ENCODE peak calls at places on chromosomes 11 and 22, in ten cellular contexts. K, Z, B, H, X, Q, I, J, U and V are unnamed samples.

GRCh38 chr11:68968306-68969255 is 12.2 kb downstream of the MRGPRD start:
- DNase-seq in J (no peak), B (no peak), Q (peak), I (peak), H (no peak), K (no peak), Z (no peak), U (no peak), X (no peak), V (no peak)

GRCh38 chr11:20518323-20518834 is 81.0 kb upstream of the SLC6A5 start:
- DNase-seq in B (no peak), K (no peak), Q (no peak), J (no peak), U (no peak), Z (no peak), H (no peak), I (no peak), X (no peak), V (no peak)

GRCh38 chr22:44085743-44086741 is 61.9 kb downstream of the PARVB start:
- DNase-seq in Z (peak), Q (peak), H (no peak), U (peak), J (peak), B (peak), I (no peak), K (peak), X (peak), V (no peak)

GRCh38 chr11:65169164-65169641 is 830 bp upstream of the SPDYC start:
- DNase-seq in B (no peak), I (no peak), Q (no peak), Z (no peak), U (peak), X (no peak), J (no peak), K (no peak), H (no peak), V (no peak)

GRCh38 chr11:119635776-119636175 is 93.2 kb downstream of the NECTIN1 start:
- DNase-seq in K (no peak), H (no peak), J (no peak), X (no peak), Z (no peak), B (no peak), U (no peak), Q (no peak), I (no peak), V (no peak)

GRCh38 chr11:69562302-69562701 is 78.7 kb upstream of the CCND1 start:
- DNase-seq in U (no peak), H (no peak), J (no peak), Z (no peak), X (no peak), Q (no peak), K (no peak), I (no peak), B (no peak), V (no peak)

GRCh38 chr11:6995703-6996102 is 24.4 kb downstream of the ZNF214 start:
- DNase-seq in Q (no peak), Z (no peak), I (no peak), X (no peak), B (no peak), J (no peak), K (no peak), U (no peak), H (no peak), V (no peak)

GRCh38 chr11:72813740-72814138 is 472 bp upstream of the ATG16L2 start:
- DNase-seq in Z (peak), X (peak), K (no peak), H (no peak), Q (no peak), U (peak), I (peak), J (peak), B (peak), V (no peak)

GRCh38 chr11:26820739-26821138 is 98.9 kb upstream of the SLC5A12 start:
- DNase-seq in H (peak), I (no peak), X (no peak), Q (no peak), K (peak), Z (no peak), B (no peak), J (no peak), U (peak), V (peak)

GRCh38 chr22:35688913-35689675 is 28.6 kb upstream of the APOL5 start:
- DNase-seq in Q (no peak), K (no peak), U (no peak), B (no peak), I (no peak), J (no peak), Z (no peak), X (no peak), H (no peak), V (no peak)

GRCh38 chr11:35166369-35167360 is 27.7 kb downstream of the CD44 start:
- DNase-seq in B (no peak), Q (no peak), X (no peak), H (no peak), J (no peak), K (peak), Z (no peak), U (peak), I (no peak), V (peak)

GRCh38 chr22:19822301-19823117 is 32.2 kb downstream of the GNB1L start:
- DNase-seq in Q (no peak), U (no peak), Z (no peak), B (no peak), K (no peak), H (no peak), X (no peak), I (peak), J (no peak), V (no peak)

GRCh38 chr22:37211853-37212173 is 464 bp downstream of the SSTR3 start:
- DNase-seq in I (peak), J (no peak), K (no peak), Z (no peak), X (no peak), B (no peak), Q (no peak), H (no peak), U (no peak), V (no peak)

GRCh38 chr22:22085702-22086500 is 103.3 kb upstream of the TOP3B start:
- DNase-seq in X (no peak), Z (no peak), K (no peak), B (no peak), I (no peak), Q (no peak), U (peak), J (no peak), H (no peak), V (no peak)

GRCh38 chr11:103676413-103676812 is 360.0 kb upstream of the DDI1 start:
- DNase-seq in U (no peak), Z (no peak), Q (no peak), X (no peak), J (no peak), B (no peak), K (no peak), I (no peak), H (no peak), V (no peak)

GRCh38 chr22:36415415-36416168 is 27.8 kb upstream of the MYH9 start:
- DNase-seq in J (peak), Z (no peak), U (no peak), X (no peak), H (no peak), Q (no peak), I (no peak), K (no peak), B (no peak), V (no peak)

GRCh38 chr22:31812977-31813605 is 59.3 kb downstream of the DEPDC5 start:
- DNase-seq in Z (no peak), J (no peak), Q (no peak), H (no peak), K (no peak), U (no peak), I (no peak), X (no peak), B (no peak), V (no peak)

GRCh38 chr11:31262761-31263160 is 106.8 kb downstream of the DCDC1 start:
- DNase-seq in H (no peak), K (peak), U (no peak), Z (no peak), J (no peak), B (no peak), I (no peak), X (no peak), Q (no peak), V (no peak)

GRCh38 chr22:50089231-50090140 is at the start of gene MOV10L1:
- DNase-seq in U (peak), I (peak), Z (no peak), Q (no peak), K (no peak), B (peak), H (no peak), J (no peak), X (no peak), V (no peak)

GRCh38 chr11:71501071-71501985 is 25.7 kb upstream of the KRTAP5-7 start:
- DNase-seq in I (peak), B (no peak), Q (no peak), J (no peak), K (no peak), X (no peak), U (no peak), Z (no peak), H (no peak), V (no peak)

GRCh38 chr11:69446108-69446507 is 35.4 kb upstream of the LINC01488 start:
- DNase-seq in K (no peak), J (no peak), Z (no peak), B (no peak), U (peak), Q (no peak), I (peak), X (no peak), H (no peak), V (peak)

GRCh38 chr11:112570335-112570734 is 309.7 kb upstream of the PLET1 start:
- DNase-seq in K (no peak), I (no peak), X (no peak), U (no peak), J (no peak), Q (no peak), B (no peak), Z (no peak), H (no peak), V (no peak)

GRCh38 chr11:6655790-6656580 is at the start of gene DCHS1:
- DNase-seq in X (no peak), J (peak), K (no peak), Q (peak), B (peak), Z (peak), I (no peak), H (no peak), U (no peak), V (no peak)

GRCh38 chr11:87076874-87077429 is 39.2 kb downstream of the TMEM135 start:
- DNase-seq in X (no peak), U (no peak), B (no peak), J (no peak), K (no peak), Q (no peak), Z (no peak), I (no peak), H (no peak), V (no peak)

GRCh38 chr11:70717961-70718595 is 319.7 kb downstream of the CTTN start:
- DNase-seq in I (no peak), Q (no peak), H (no peak), Z (no peak), B (no peak), U (no peak), X (no peak), J (no peak), K (no peak), V (no peak)

GRCh38 chr11:17613983-17614382 is 66.9 kb downstream of the OTOG start:
- DNase-seq in K (no peak), U (no peak), I (no peak), Q (no peak), B (no peak), J (no peak), X (no peak), Z (no peak), H (no peak), V (no peak)

GRCh38 chr11:57353461-57354251 is 15.5 kb downstream of the P2RX3 start:
- DNase-seq in Q (no peak), K (no peak), H (no peak), U (no peak), Z (no peak), B (no peak), J (no peak), I (no peak), X (no peak), V (no peak)

GRCh38 chr11:765025-765801 is 12.1 kb downstream of the GATD1 start:
- DNase-seq in Z (peak), J (peak), B (peak), X (peak), H (no peak), U (peak), Q (no peak), K (no peak), I (no peak), V (no peak)

GRCh38 chr11:65547446-65548125 is 10.6 kb downstream of the LTBP3 start:
- DNase-seq in Z (no peak), X (no peak), I (no peak), H (no peak), U (no peak), J (no peak), B (peak), Q (no peak), K (no peak), V (no peak)

GRCh38 chr22:47125603-47126002 is 363.2 kb downstream of the TBC1D22A start:
- DNase-seq in I (peak), Q (no peak), U (peak), J (peak), X (no peak), H (no peak), Z (no peak), K (no peak), B (no peak), V (no peak)
- TF ChIP-seq CTCF in I (peak), Q (no peak), U (peak), J (peak), X (no peak), H (peak), Z (no peak), K (no peak), B (no peak), V (peak)

GRCh38 chr11:78564037-78564888 is 10.4 kb downstream of the NARS2 start:
- DNase-seq in K (no peak), X (no peak), B (no peak), Q (no peak), Z (no peak), U (peak), J (peak), I (no peak), H (peak), V (peak)
- TF ChIP-seq CTCF in K (peak), X (peak), B (peak), Q (peak), Z (peak), U (peak), J (peak), I (peak), H (peak), V (peak)

GRCh38 chr11:60118333-60118732 is 29.9 kb downstream of the MS4A2 start:
- DNase-seq in U (no peak), Z (no peak), X (no peak), J (no peak), H (no peak), Q (no peak), K (no peak), I (no peak), B (no peak), V (no peak)
- TF ChIP-seq CTCF in U (no peak), Z (peak), X (no peak), J (no peak), H (no peak), Q (no peak), K (no peak), I (no peak), B (no peak), V (no peak)

GRCh38 chr22:38699143-38699542 is 1.6 kb downstream of the JOSD1 start:
- DNase-seq in U (no peak), H (no peak), X (no peak), Z (no peak), Q (no peak), I (no peak), J (no peak), B (no peak), K (no peak), V (no peak)

GRCh38 chr22:38699784-38700183 is 959 bp downstream of the JOSD1 start:
- DNase-seq in X (no peak), J (no peak), I (no peak), Q (no peak), H (no peak), Z (no peak), U (peak), B (no peak), K (no peak), V (no peak)

GRCh38 chr22:38700271-38700788 is 413 bp downstream of the JOSD1 start:
- DNase-seq in B (peak), J (peak), I (no peak), X (peak), Z (peak), K (no peak), U (peak), H (no peak), Q (no peak), V (no peak)

GRCh38 chr22:38698407-38699094 is 2.2 kb downstream of the JOSD1 start:
- DNase-seq in U (no peak), K (no peak), Z (no peak), Q (no peak), X (no peak), H (no peak), B (no peak), I (no peak), J (no peak), V (no peak)

GRCh38 chr22:38700789-38701628 is at the start of gene JOSD1:
- DNase-seq in K (peak), I (peak), J (peak), B (peak), Q (peak), H (peak), Z (peak), U (peak), X (peak), V (peak)
- TF ChIP-seq CTCF in K (no peak), I (peak), J (no peak), B (no peak), Q (no peak), H (no peak), Z (no peak), U (no peak), X (no peak), V (no peak)

GRCh38 chr22:47899894-47900293 is 1137.4 kb downstream of the TBC1D22A start:
- DNase-seq in I (no peak), J (no peak), Z (no peak), Q (no peak), B (no peak), X (no peak), U (no peak), K (no peak), H (no peak), V (no peak)
- TF ChIP-seq CTCF in I (no peak), J (no peak), Z (no peak), Q (no peak), B (no peak), X (no peak), U (no peak), K (no peak), H (no peak), V (no peak)

DNA sequence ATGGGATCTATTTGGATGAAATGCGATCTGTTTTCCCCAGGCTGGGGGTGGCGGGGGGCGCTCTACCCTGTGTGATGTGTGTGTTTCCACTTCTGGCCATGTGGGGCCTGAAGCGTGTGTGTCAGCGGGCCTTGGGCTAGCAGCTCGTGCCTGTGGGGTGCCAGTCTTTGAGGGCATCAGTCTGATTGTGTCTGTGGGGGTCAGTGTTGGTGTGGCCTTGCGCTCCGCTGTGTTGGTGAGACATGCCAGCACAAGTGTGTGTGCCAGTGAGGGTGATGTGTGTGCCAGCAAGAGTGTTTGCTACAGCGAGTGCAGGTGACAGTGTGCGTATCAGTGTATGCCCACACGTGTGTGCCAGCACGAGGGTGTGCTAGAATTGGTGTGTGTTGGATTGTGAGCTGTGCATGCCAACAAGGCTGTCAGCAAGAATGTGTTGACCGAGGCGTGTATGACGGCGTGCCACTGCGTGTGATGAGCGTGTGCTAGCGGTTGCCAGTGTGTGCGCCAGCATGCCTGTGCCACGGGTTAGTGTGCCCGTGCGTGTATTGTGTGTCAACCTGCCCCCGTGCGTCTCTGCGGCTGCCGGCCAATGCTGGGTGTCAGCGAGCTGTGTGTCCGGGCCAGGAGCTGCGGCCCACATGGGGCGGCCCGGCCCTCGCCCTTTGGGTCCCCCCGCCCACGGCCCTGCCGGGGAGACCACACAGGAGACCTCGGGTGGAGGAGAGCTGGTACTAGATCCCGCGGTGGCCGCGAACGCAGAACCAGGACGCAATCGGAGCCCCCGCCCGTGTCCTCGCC is 519 bp downstream of the ARRB1 start:
- DNase-seq in X (peak), J (peak), B (peak), Q (peak), I (no peak), Z (peak), U (no peak), H (no peak), K (no peak), V (no peak)
- TF ChIP-seq CTCF in X (no peak), J (peak), B (no peak), Q (no peak), I (peak), Z (no peak), U (peak), H (peak), K (peak), V (no peak)

DNA sequence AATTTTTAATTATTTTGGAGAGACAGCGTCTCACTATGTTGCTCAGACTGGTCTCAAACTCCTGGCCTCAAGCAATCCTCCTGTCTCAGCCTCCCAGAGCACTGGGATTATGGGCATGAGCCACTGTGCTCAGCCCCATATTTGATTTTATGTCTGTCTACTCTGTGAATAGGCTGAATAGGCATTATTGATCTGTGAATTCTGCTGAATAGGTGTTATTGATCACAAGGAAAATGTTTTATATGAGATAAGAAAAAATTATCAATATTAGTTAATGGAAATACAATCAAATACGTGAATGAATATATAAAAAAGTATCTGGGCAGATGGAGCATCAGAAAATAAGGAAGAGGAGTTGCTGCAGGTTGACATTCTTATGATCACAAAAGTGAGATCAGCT is 483.4 kb upstream of the LARGE1 start:
- DNase-seq in Q (no peak), I (no peak), J (no peak), B (no peak), U (no peak), K (no peak), Z (no peak), H (no peak), X (no peak), V (no peak)
- TF ChIP-seq CTCF in Q (no peak), I (no peak), J (no peak), B (no peak), U (no peak), K (no peak), Z (no peak), H (no peak), X (no peak), V (no peak)

DNA sequence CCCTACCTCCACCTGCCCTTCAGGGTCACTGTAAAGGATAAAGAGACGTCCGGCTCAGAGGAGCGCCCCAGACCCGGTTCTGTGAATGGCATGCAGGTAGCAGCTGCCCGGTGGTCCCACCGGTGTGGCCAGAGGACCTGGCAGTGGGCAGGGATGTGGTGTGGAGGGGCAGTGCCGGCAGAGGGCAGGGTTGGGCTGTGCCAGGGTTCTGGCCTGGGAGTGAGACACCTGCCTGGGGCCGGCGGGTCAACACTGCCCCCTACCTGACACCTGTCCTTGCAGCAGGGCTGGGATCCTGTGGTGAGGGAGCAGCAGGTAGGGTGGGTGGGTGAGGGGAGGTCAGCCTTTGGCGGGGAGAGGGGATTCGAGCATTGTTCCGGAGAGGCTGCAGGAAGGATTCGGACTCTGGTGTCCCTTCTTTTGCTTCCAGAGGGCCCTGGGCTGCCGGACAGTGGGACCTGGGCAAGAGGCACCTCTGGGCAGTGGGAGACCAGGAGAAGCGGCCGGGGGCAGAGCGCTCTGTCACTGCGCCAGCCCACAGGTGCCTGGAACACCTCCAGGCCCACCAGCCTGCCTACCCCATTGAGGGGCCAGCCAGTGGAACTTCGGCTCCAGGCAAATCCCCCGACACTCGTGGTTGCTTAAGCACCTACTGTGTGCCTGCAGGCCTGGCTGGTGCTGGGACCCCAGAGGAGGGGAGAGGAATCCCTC is 1.6 kb upstream of the PHLDA2 start:
- DNase-seq in J (peak), Q (peak), X (peak), Z (peak), H (no peak), I (peak), U (peak), B (peak), K (no peak), V (no peak)
- TF ChIP-seq CTCF in J (peak), Q (peak), X (peak), Z (peak), H (no peak), I (peak), U (peak), B (peak), K (peak), V (peak)